ENCODE peak calls at places on chromosome 13, in six cellular contexts. R, G, W, Z, B and N are unnamed samples.

GRCh38 chr13:61350351-61350750 is 65.3 kb downstream of the PCDH20 start:
- DNase-seq in R (no peak), G (no peak), W (no peak), Z (no peak), B (no peak), N (no peak)

GRCh38 chr13:83449666-83450395 is 432.4 kb downstream of the SLITRK1 start:
- DNase-seq in R (no peak), G (peak; percentile 9), W (peak; percentile 62), Z (no peak), B (no peak), N (peak; percentile 29)

GRCh38 chr13:33637978-33638743 is 179.8 kb upstream of the RFC3 start:
- DNase-seq in R (no peak), G (peak; percentile 54), W (peak; percentile 49), Z (peak; percentile 37), B (no peak), N (peak; percentile 32)

GRCh38 chr13:65882810-65883209 is 1347.3 kb downstream of the PCDH9 start:
- DNase-seq in R (no peak), G (peak; percentile 11), W (no peak), Z (no peak), B (no peak), N (no peak)

GRCh38 chr13:19957320-19958118 is 1.0 kb upstream of the ZMYM2 start:
- DNase-seq in R (peak; percentile 74), G (peak; percentile 92), W (peak; percentile 18), Z (peak; percentile 84), B (peak; percentile 86), N (peak; percentile 48)

GRCh38 chr13:67150608-67151007 is 79.5 kb downstream of the PCDH9 start:
- DNase-seq in R (no peak), G (no peak), W (no peak), Z (no peak), B (no peak), N (no peak)

GRCh38 chr13:112341976-112342735 is 34.0 kb upstream of the SPACA7 start:
- DNase-seq in R (no peak), G (no peak), W (no peak), Z (no peak), B (no peak), N (no peak)

GRCh38 chr13:78228211-78228610 is 309.6 kb upstream of the EDNRB start:
- DNase-seq in R (no peak), G (no peak), W (no peak), Z (no peak), B (no peak), N (no peak)

GRCh38 chr13:51826606-51827005 is 18.4 kb downstream of the TMEM272 start:
- DNase-seq in R (no peak), G (no peak), W (no peak), Z (no peak), B (no peak), N (no peak)

GRCh38 chr13:44219808-44220544 is 153.6 kb upstream of the SERP2 start:
- DNase-seq in R (no peak), G (no peak), W (peak; percentile 93), Z (peak; percentile 29), B (no peak), N (no peak)

GRCh38 chr13:42574011-42574410 is at the start of gene TNFSF11:
- DNase-seq in R (no peak), G (peak; percentile 71), W (no peak), Z (no peak), B (peak; percentile 81), N (no peak)

GRCh38 chr13:35714588-35714987 is 238.1 kb upstream of the MAB21L1 start:
- DNase-seq in R (no peak), G (no peak), W (no peak), Z (no peak), B (peak; percentile 50), N (peak; percentile 85)

GRCh38 chr13:64293923-64294322 is 2878.3 kb upstream of the PCDH20 start:
- DNase-seq in R (no peak), G (no peak), W (peak; percentile 28), Z (peak; percentile 18), B (no peak), N (no peak)

GRCh38 chr13:109162248-109163051 is 533.0 kb downstream of the MYO16 start:
- DNase-seq in R (no peak), G (no peak), W (no peak), Z (no peak), B (no peak), N (no peak)

GRCh38 chr13:89796196-89796595 is 1551.3 kb upstream of the MIR17HG start:
- DNase-seq in R (no peak), G (no peak), W (no peak), Z (no peak), B (no peak), N (no peak)

GRCh38 chr13:25933520-25933919 is 118.3 kb downstream of the SHISA2 start:
- DNase-seq in R (no peak), G (no peak), W (no peak), Z (no peak), B (no peak), N (no peak)

GRCh38 chr13:30450066-30450465 is 15.7 kb downstream of the HMGB1 start:
- DNase-seq in R (no peak), G (no peak), W (no peak), Z (no peak), B (no peak), N (peak; percentile 84)

GRCh38 chr13:85298387-85298924 is 500.8 kb downstream of the SLITRK6 start:
- DNase-seq in R (no peak), G (peak; percentile 6), W (no peak), Z (peak; percentile 55), B (no peak), N (no peak)

GRCh38 chr13:21800847-21801616 is 130.2 kb downstream of the FGF9 start:
- DNase-seq in R (no peak), G (no peak), W (peak; percentile 24), Z (no peak), B (no peak), N (no peak)

GRCh38 chr13:24008679-24009078 is 111.4 kb upstream of the C1QTNF9B start:
- DNase-seq in R (no peak), G (no peak), W (peak; percentile 56), Z (no peak), B (no peak), N (peak; percentile 96)

GRCh38 chr13:110554227-110554836 is 7.2 kb downstream of the RAB20 start:
- DNase-seq in R (no peak), G (no peak), W (no peak), Z (no peak), B (no peak), N (peak; percentile 59)

GRCh38 chr13:67230243-67230773 is at the start of gene PCDH9:
- DNase-seq in R (peak; percentile 95), G (peak; percentile 98), W (peak; percentile 97), Z (peak; percentile 98), B (peak; percentile 97), N (peak; percentile 48)

GRCh38 chr13:23140492-23140891 is 40.3 kb upstream of the SGCG start:
- DNase-seq in R (no peak), G (no peak), W (peak; percentile 24), Z (no peak), B (no peak), N (no peak)

GRCh38 chr13:105442040-105442439 is 1093.4 kb downstream of the EFNB2 start:
- DNase-seq in R (no peak), G (no peak), W (no peak), Z (no peak), B (no peak), N (no peak)

DNA sequence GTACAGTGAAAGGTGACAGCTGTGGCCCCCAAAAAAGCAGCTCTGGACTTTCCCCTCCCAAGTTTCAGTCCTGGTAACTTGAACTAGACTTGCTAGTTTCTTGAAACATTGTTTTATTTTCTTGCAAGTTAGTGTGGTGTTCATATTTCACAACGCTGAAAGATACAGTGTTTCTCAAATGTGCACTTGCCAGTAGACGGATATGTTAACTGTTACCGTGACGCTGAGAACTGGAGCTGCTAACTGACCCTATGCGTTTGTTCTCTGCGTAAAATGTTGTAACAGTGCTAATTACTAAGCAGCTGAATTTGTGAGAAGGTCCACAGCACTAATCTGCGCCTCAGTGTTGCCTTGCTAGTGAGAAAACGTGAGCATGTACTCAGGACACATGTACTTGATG is 79.6 kb downstream of the GGACT start:
- DNase-seq in R (no peak), G (no peak), W (no peak), Z (no peak), B (no peak), N (no peak)
- H2BK5ac ChIP-seq in R (no peak overlapping the region), G (no peak overlapping the region), W (no peak overlapping the region), Z (no peak overlapping the region), B (peak overlapping the region; percentile 94), N (no peak overlapping the region)

DNA sequence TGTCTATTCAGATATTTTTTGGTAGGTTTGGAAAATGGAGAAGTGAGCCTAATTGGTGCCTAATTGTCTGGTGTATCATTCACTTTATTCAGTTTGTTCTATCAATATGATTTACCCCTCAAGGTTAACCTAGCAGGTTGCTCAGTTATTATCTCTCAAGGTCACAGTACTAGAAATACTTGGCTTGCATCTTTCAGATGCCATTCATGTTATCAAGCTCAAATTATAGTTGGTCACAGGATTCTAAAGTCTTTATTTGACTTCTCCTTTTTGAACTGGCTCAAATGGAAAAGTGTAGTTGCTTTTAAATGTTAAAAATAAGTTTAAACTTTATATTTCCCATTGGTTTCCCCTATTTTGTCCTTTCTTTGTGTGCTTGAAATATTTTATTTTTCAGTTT is 2.6 kb downstream of the KCNRG start:
- DNase-seq in R (no peak), G (no peak), W (no peak), Z (no peak), B (no peak), N (no peak)
- H3K36me3 ChIP-seq in R (peaks cover 4% of the 10 kb centered on the region), G (no peaks in the 10 kb centered on the region), W (peaks cover 22% of the 10 kb centered on the region), Z (peaks cover 16% of the 10 kb centered on the region), B (peaks cover 6% of the 10 kb centered on the region), N (peaks cover 12% of the 10 kb centered on the region)

DNA sequence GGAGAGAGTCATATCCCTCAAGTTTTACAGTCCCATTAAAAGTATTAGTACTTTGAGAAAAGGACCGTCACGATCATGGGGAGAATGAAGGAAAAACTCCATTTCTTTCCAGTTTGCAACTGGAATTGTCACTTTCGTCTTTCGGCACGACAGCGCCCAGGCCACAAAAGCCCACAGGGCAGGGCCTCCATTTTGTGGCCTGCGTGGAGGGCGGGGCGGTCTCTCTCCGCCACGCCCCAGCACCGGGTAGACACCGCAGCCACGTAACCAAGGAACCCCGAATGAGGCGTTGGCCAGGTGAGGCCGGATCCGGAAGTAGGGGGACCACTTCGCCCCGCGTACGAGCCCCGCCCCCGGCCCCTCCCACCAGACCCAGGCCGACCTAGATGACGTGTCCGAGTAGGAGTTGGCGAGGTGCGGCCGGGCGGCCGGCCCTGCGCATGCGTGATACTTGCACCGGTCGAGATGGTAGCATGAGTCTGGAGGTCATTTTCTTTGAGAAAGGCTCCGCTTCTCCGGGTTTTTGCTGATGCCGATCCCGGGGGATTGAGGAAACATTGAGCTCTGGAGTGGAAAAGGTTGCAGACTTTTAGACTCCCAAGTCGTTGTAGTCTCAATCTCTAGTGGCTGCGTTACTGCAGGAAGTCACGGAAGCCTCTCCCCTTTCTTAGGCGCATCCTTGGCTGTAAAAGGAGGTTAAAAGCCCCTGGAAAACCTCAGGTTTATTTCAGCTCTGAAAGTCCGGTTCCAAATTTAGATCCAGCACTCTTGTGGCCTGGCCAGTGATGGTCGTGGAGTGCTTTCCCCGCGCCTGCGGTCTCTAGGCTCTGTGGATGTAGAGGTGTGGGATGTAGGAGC is 2.7 kb upstream of the TM9SF2 start:
- DNase-seq in R (peak; percentile 94), G (peak; percentile 99), W (peak; percentile 95), Z (peak; percentile 97), B (peak; percentile 96), N (peak; percentile 98)
- H2BK5ac ChIP-seq in R (peak overlapping the region; percentile 68), G (peak overlapping the region; percentile 62), W (peak overlapping the region; percentile 68), Z (peak overlapping the region; percentile 48), B (peak overlapping the region; percentile 53), N (peak overlapping the region; percentile 80)

DNA sequence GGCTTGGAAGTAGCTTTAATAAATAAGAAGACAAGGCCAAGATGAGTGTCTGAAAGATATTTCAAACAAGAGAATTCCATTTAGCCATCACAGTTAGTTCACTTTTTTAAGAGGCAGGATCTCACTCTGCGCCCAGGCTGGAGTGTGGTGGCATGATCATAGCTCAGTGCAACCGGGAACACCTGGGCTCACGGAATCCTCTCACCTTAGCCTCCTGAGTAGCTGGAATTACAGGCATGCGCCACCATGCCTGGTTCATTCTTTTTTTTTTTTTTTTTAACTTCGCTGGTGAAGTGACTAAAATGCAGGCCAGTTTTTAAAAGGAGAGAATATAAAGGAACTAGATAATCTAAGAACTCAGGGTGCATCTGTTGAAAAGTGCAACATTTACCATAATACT is 200.3 kb downstream of the KCTD12 start:
- DNase-seq in R (no peak), G (no peak), W (no peak), Z (no peak), B (no peak), N (peak; percentile 67)
- H3K36me3 ChIP-seq in R (no peaks in the 10 kb centered on the region), G (no peaks in the 10 kb centered on the region), W (no peaks in the 10 kb centered on the region), Z (no peaks in the 10 kb centered on the region), B (no peaks in the 10 kb centered on the region), N (no peaks in the 10 kb centered on the region)